ENCODE peak calls at places on chromosomes 12 and 14, in six cellular contexts. One of them, this sample, is unnamed.

GRCh38 chr14:88882236-88882635 is 57.8 kb downstream of the TTC8 start:
- DNase-seq in pancreas: no peak
- DNase-seq in cardiac fibroblast: no peak
- DNase-seq in LNCaP clone FGC: no peak
- DNase-seq in GM13977: no peak
- DNase-seq in Calu3: no peak
- DNase-seq in this sample: peak; percentile 43

GRCh38 chr12:52271157-52271556 is 3.3 kb upstream of the KRT86 start:
- DNase-seq in pancreas: no peak
- DNase-seq in cardiac fibroblast: peak; percentile 68
- DNase-seq in LNCaP clone FGC: peak; percentile 1
- DNase-seq in GM13977: no peak
- DNase-seq in Calu3: no peak
- DNase-seq in this sample: no peak

GRCh38 chr14:23114669-23115491 is 4.2 kb downstream of the CEBPE start:
- DNase-seq in pancreas: no peak
- DNase-seq in cardiac fibroblast: peak; percentile 96
- DNase-seq in LNCaP clone FGC: no peak
- DNase-seq in GM13977: no peak
- DNase-seq in Calu3: peak; percentile 58
- DNase-seq in this sample: peak; percentile 97

GRCh38 chr14:33555710-33556350 is 395.0 kb downstream of the EGLN3 start:
- DNase-seq in pancreas: no peak
- DNase-seq in cardiac fibroblast: peak; percentile 22
- DNase-seq in LNCaP clone FGC: no peak
- DNase-seq in GM13977: no peak
- DNase-seq in Calu3: no peak
- DNase-seq in this sample: no peak

GRCh38 chr12:93275589-93275988 is 102.1 kb upstream of the NUDT4 start:
- DNase-seq in pancreas: no peak
- DNase-seq in cardiac fibroblast: no peak
- DNase-seq in LNCaP clone FGC: no peak
- DNase-seq in GM13977: no peak
- DNase-seq in Calu3: no peak
- DNase-seq in this sample: no peak

GRCh38 chr12:93390025-93390424 is 12.3 kb downstream of the NUDT4 start:
- DNase-seq in pancreas: no peak
- DNase-seq in cardiac fibroblast: no peak
- DNase-seq in LNCaP clone FGC: no peak
- DNase-seq in GM13977: no peak
- DNase-seq in Calu3: no peak
- DNase-seq in this sample: no peak

GRCh38 chr12:114166360-114166759 is 200.2 kb upstream of the RBM19 start:
- DNase-seq in pancreas: no peak
- DNase-seq in cardiac fibroblast: peak; percentile 52
- DNase-seq in LNCaP clone FGC: peak; percentile 3
- DNase-seq in GM13977: peak; percentile 12
- DNase-seq in Calu3: peak; percentile 24
- DNase-seq in this sample: peak; percentile 32

GRCh38 chr14:100804558-100805309 is 21.2 kb upstream of the MEG3 start:
- DNase-seq in pancreas: no peak
- DNase-seq in cardiac fibroblast: no peak
- DNase-seq in LNCaP clone FGC: no peak
- DNase-seq in GM13977: no peak
- DNase-seq in Calu3: no peak
- DNase-seq in this sample: no peak

GRCh38 chr14:104731249-104731924 is 7.4 kb downstream of the ADSS1 start:
- DNase-seq in pancreas: no peak
- DNase-seq in cardiac fibroblast: no peak
- DNase-seq in LNCaP clone FGC: no peak
- DNase-seq in GM13977: no peak
- DNase-seq in Calu3: peak; percentile 55
- DNase-seq in this sample: peak; percentile 16

GRCh38 chr12:23055004-23055403 is 430.0 kb downstream of the ETNK1 start:
- DNase-seq in pancreas: no peak
- DNase-seq in cardiac fibroblast: peak; percentile 55
- DNase-seq in LNCaP clone FGC: peak; percentile 14
- DNase-seq in GM13977: no peak
- DNase-seq in Calu3: peak; percentile 76
- DNase-seq in this sample: no peak
- TF ChIP-seq CTCF in pancreas: no peak
- TF ChIP-seq CTCF in cardiac fibroblast: peak; percentile 68
- TF ChIP-seq CTCF in LNCaP clone FGC: peak; percentile 67
- TF ChIP-seq CTCF in GM13977: no peak
- TF ChIP-seq CTCF in Calu3: peak; percentile 61
- TF ChIP-seq CTCF in this sample: peak; percentile 40

GRCh38 chr14:77761205-77761931 is 412 bp upstream of the SNW1 start:
- DNase-seq in pancreas: no peak
- DNase-seq in cardiac fibroblast: peak; percentile 95
- DNase-seq in LNCaP clone FGC: peak; percentile 84
- DNase-seq in GM13977: no peak
- DNase-seq in Calu3: peak; percentile 37
- DNase-seq in this sample: peak; percentile 13
- TF ChIP-seq CTCF in pancreas: no peak
- TF ChIP-seq CTCF in cardiac fibroblast: peak; percentile 22
- TF ChIP-seq CTCF in LNCaP clone FGC: peak; percentile 34
- TF ChIP-seq CTCF in GM13977: peak; percentile 38
- TF ChIP-seq CTCF in Calu3: no peak
- TF ChIP-seq CTCF in this sample: peak; percentile 64

GRCh38 chr14:92605274-92605940 is 91.8 kb downstream of the RIN3 start:
- DNase-seq in pancreas: no peak
- DNase-seq in cardiac fibroblast: no peak
- DNase-seq in LNCaP clone FGC: no peak
- DNase-seq in GM13977: no peak
- DNase-seq in Calu3: no peak
- DNase-seq in this sample: no peak

GRCh38 chr14:92601131-92601710 is 87.6 kb downstream of the RIN3 start:
- DNase-seq in pancreas: no peak
- DNase-seq in cardiac fibroblast: no peak
- DNase-seq in LNCaP clone FGC: no peak
- DNase-seq in GM13977: no peak
- DNase-seq in Calu3: no peak
- DNase-seq in this sample: no peak

GRCh38 chr14:92600318-92601053 is 86.9 kb downstream of the RIN3 start:
- DNase-seq in pancreas: no peak
- DNase-seq in cardiac fibroblast: peak; percentile 85
- DNase-seq in LNCaP clone FGC: no peak
- DNase-seq in GM13977: no peak
- DNase-seq in Calu3: no peak
- DNase-seq in this sample: peak; percentile 89

GRCh38 chr14:92601757-92602417 is 88.3 kb downstream of the RIN3 start:
- DNase-seq in pancreas: no peak
- DNase-seq in cardiac fibroblast: no peak
- DNase-seq in LNCaP clone FGC: no peak
- DNase-seq in GM13977: no peak
- DNase-seq in Calu3: no peak
- DNase-seq in this sample: no peak

GRCh38 chr14:92603309-92604257 is 90.0 kb downstream of the RIN3 start:
- DNase-seq in pancreas: no peak
- DNase-seq in cardiac fibroblast: peak; percentile 74
- DNase-seq in LNCaP clone FGC: peak; percentile 41
- DNase-seq in GM13977: no peak
- DNase-seq in Calu3: peak; percentile 25
- DNase-seq in this sample: peak; percentile 62
- TF ChIP-seq CTCF in pancreas: no peak
- TF ChIP-seq CTCF in cardiac fibroblast: peak; percentile 6
- TF ChIP-seq CTCF in LNCaP clone FGC: peak; percentile 69
- TF ChIP-seq CTCF in GM13977: peak; percentile 14
- TF ChIP-seq CTCF in Calu3: no peak
- TF ChIP-seq CTCF in this sample: peak; percentile 50

DNA sequence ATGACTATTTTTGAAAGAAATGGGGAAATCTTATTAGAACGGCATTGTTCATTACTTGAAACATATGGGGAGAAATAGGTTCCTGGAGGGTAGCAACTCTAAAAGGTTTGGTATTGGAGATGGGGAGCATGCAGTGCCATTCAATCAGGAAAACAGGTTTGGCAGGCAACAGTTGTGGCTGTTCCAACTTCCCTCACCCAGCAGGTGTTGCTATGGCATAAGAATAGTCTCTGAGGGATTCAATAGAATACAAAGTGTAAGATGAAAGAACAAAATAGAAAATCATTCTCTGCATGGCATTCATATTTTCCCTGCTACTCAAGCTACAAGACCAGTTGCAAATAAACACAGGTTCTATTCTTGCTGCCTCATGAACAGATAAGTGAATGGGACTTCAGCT is 393.3 kb upstream of the RPL10L start:
- DNase-seq in pancreas: no peak
- DNase-seq in cardiac fibroblast: no peak
- DNase-seq in LNCaP clone FGC: peak; percentile 30
- DNase-seq in GM13977: no peak
- DNase-seq in Calu3: peak; percentile 8
- DNase-seq in this sample: no peak
- TF ChIP-seq CTCF in pancreas: no peak
- TF ChIP-seq CTCF in cardiac fibroblast: no peak
- TF ChIP-seq CTCF in LNCaP clone FGC: peak; percentile 81
- TF ChIP-seq CTCF in GM13977: no peak
- TF ChIP-seq CTCF in Calu3: no peak
- TF ChIP-seq CTCF in this sample: no peak

DNA sequence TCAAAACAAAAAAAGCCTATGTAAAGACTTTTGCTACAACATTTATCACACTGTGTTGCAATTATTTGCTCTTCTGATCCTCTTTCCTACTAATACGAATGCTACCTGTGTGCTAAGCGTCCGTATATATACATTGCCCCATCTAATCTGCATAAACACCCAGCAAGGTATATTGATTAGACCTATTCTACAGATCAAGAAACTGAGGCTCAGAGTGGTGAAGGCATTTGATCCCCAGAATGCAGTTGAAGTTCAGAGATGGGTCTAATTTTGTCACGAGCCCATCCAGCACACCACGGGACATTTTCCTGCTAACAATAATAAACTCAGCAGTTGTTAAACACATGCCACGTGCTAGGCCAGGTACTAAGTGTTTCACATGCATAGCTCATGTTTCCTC is 25.1 kb upstream of the CORO1C start:
- DNase-seq in pancreas: no peak
- DNase-seq in cardiac fibroblast: no peak
- DNase-seq in LNCaP clone FGC: no peak
- DNase-seq in GM13977: no peak
- DNase-seq in Calu3: no peak
- DNase-seq in this sample: no peak
- TF ChIP-seq CTCF in pancreas: no peak
- TF ChIP-seq CTCF in cardiac fibroblast: no peak
- TF ChIP-seq CTCF in LNCaP clone FGC: no peak
- TF ChIP-seq CTCF in GM13977: no peak
- TF ChIP-seq CTCF in Calu3: no peak
- TF ChIP-seq CTCF in this sample: no peak